ENCODE peak calls at places on chromosomes 4 and X, in seven cellular contexts. A is lower lobe of right lung; E is activated CD4-positive, alpha-beta T cell treated with anti-CD3 and anti-CD28 coated beads, Interleukin-2, amount 10 ng/mL, durations not matched to agents 7 days and 5 days; M is KG1; P is naive B cell; I is A673; C is stimulated activated CD4-positive, alpha-beta T cell treated with anti-CD3 and anti-CD28 coated beads, Interleukin-4, amount 100 ng/mL, for 48 hours. U is an unnamed sample.

GRCh38 chr4:139253046-139253445 is 27.0 kb downstream of the MGARP start:
- DNase-seq in A (no peak), E (no peak), M (no peak), P (no peak), I (no peak), C (no peak), U (no peak)

GRCh38 chr4:86441175-86441960 is 81.5 kb upstream of the MAPK10 start:
- DNase-seq in A (no peak), E (no peak), M (no peak), P (no peak), I (no peak), C (no peak), U (no peak)

GRCh38 chr4:181148470-181148869 is 1094.7 kb upstream of the TENM3 start:
- DNase-seq in A (no peak), E (no peak), M (no peak), P (no peak), I (no peak), C (no peak), U (no peak)

GRCh38 chr4:153095448-153096204 is 108.6 kb upstream of the TRIM2 start:
- DNase-seq in A (no peak), E (no peak), M (no peak), P (no peak), I (no peak), C (no peak), U (no peak)

GRCh38 chr4:143406523-143406922 is 69.8 kb downstream of the GAB1 start:
- DNase-seq in A (peak), E (no peak), M (peak), P (no peak), I (no peak), C (peak), U (no peak)

GRCh38 chr4:32112891-32113290 is 1392.7 kb downstream of the PCDH7 start:
- DNase-seq in A (no peak), E (no peak), M (no peak), P (no peak), I (no peak), C (no peak), U (no peak)

GRCh38 chr4:118989098-118990080 is 100.7 kb downstream of the SYNPO2 start:
- DNase-seq in A (no peak), E (no peak), M (no peak), P (no peak), I (no peak), C (no peak), U (no peak)

GRCh38 chr4:89752932-89753598 is 83.9 kb downstream of the SNCA start:
- DNase-seq in A (no peak), E (no peak), M (no peak), P (no peak), I (no peak), C (no peak), U (no peak)

GRCh38 chrX:100681581-100681980 is 37.6 kb downstream of the SRPX2 start:
- DNase-seq in A (no peak), E (no peak), M (no peak), P (no peak), I (no peak), C (no peak), U (no peak)

GRCh38 chrX:130688360-130688759 is 214.6 kb downstream of the ENOX2 start:
- DNase-seq in A (no peak), E (no peak), M (no peak), P (no peak), I (no peak), C (no peak), U (no peak)

GRCh38 chrX:73922856-73923429 is 359.9 kb downstream of the CHIC1 start:
- DNase-seq in A (no peak), E (no peak), M (no peak), P (no peak), I (no peak), C (no peak), U (no peak)

GRCh38 chr4:8015512-8015911 is 75.9 kb upstream of the AFAP1 start:
- DNase-seq in A (no peak), E (no peak), M (no peak), P (no peak), I (peak), C (no peak), U (no peak)

GRCh38 chrX:149198980-149199732 is 305.9 kb downstream of the IDS start:
- DNase-seq in A (no peak), E (no peak), M (no peak), P (no peak), I (no peak), C (no peak), U (no peak)

GRCh38 chrX:130100180-130100579 is 10.1 kb downstream of the ELF4 start:
- DNase-seq in A (no peak), E (no peak), M (no peak), P (no peak), I (no peak), C (no peak), U (no peak)

GRCh38 chrX:46715521-46715920 is 43.4 kb downstream of the SLC9A7 start:
- DNase-seq in A (no peak), E (no peak), M (no peak), P (no peak), I (no peak), C (no peak), U (no peak)

GRCh38 chr4:4457803-4458550 is 71.1 kb downstream of the NSG1 start:
- DNase-seq in A (no peak), E (no peak), M (no peak), P (no peak), I (no peak), C (no peak), U (no peak)

GRCh38 chrX:38458071-38458470 is 103.3 kb upstream of the TSPAN7 start:
- DNase-seq in A (no peak), E (no peak), M (no peak), P (no peak), I (peak), C (no peak), U (no peak)

GRCh38 chrX:30615229-30615628 is 37.7 kb upstream of the TASL start:
- DNase-seq in A (no peak), E (no peak), M (no peak), P (no peak), I (no peak), C (no peak), U (no peak)

U was measured in GM19239.